ENCODE peak calls at places on chromosomes 16 and 17, in nine cellular contexts. Y is uterus, X is A549, H is heart left ventricle, N is esophagus squamous epithelium, C is lower leg skin, M is tibial nerve, S is Peyer's patch, W is H54. Z is an unnamed sample.

GRCh38 chr17:81609541-81610353 is 27.2 kb downstream of the NPLOC4 start:
- DNase-seq in H (peak; percentile 64), Y (no peak), N (no peak), C (no peak), M (no peak), S (no peak), W (no peak), X (no peak), Z (no peak)

GRCh38 chr17:37791434-37791833 is 46.6 kb upstream of the HNF1B start:
- DNase-seq in M (no peak), Y (no peak), W (no peak), H (no peak), X (peak; percentile 35), C (no peak), S (peak; percentile 74), N (no peak), Z (peak; percentile 39)

GRCh38 chr17:76124582-76125390 is 16.3 kb downstream of the FOXJ1 start:
- DNase-seq in C (no peak), Y (no peak), M (no peak), S (no peak), X (peak; percentile 76), W (no peak), H (no peak), N (no peak), Z (peak; percentile 37)

GRCh38 chr17:71084219-71084618 is 914.9 kb downstream of the KCNJ2 start:
- DNase-seq in S (peak; percentile 66), X (peak; percentile 20), C (no peak), H (no peak), Y (no peak), W (peak; percentile 10), M (peak; percentile 28), N (no peak), Z (no peak)

GRCh38 chr16:4489030-4489429 is 12.8 kb downstream of the HMOX2 start:
- DNase-seq in H (no peak), S (no peak), X (no peak), W (peak; percentile 50), C (no peak), M (no peak), Y (no peak), N (no peak), Z (no peak)

GRCh38 chr16:63241476-63241875 is 1205.2 kb upstream of the CDH8 start:
- DNase-seq in M (no peak), H (no peak), S (no peak), W (no peak), Y (no peak), C (no peak), X (no peak), N (no peak), Z (no peak)

GRCh38 chr17:35890774-35891155 is 10.6 kb upstream of the CCL5 start:
- DNase-seq in C (no peak), M (no peak), X (no peak), Y (no peak), S (peak; percentile 88), W (no peak), H (no peak), N (no peak), Z (no peak)

GRCh38 chr17:53141280-53141679 is 681.4 kb upstream of the KIF2B start:
- DNase-seq in M (no peak), X (no peak), Y (no peak), W (no peak), S (no peak), C (no peak), H (no peak), N (no peak), Z (no peak)

GRCh38 chr16:69745959-69746358 is 8.8 kb downstream of the NOB1 start:
- DNase-seq in H (no peak), C (no peak), M (no peak), N (no peak), S (no peak), Y (no peak), X (no peak), W (no peak), Z (no peak)

GRCh38 chr17:68318103-68318991 is 27.1 kb downstream of the ARSG start:
- DNase-seq in H (no peak), Y (no peak), S (no peak), N (no peak), C (no peak), W (peak; percentile 91), X (peak; percentile 43), M (no peak), Z (no peak)

GRCh38 chr17:81261582-81262336 is 22.6 kb downstream of the NDUFAF8 start:
- DNase-seq in H (no peak), W (no peak), X (no peak), M (no peak), N (no peak), S (no peak), Y (no peak), C (no peak), Z (no peak)

GRCh38 chr16:85056211-85056748 is 28.7 kb downstream of the KIAA0513 start:
- DNase-seq in M (no peak), X (no peak), C (no peak), H (no peak), N (no peak), W (no peak), S (peak; percentile 59), Y (peak; percentile 43), Z (no peak)

GRCh38 chr17:75490173-75490743 is 25.1 kb downstream of the CASKIN2 start:
- DNase-seq in H (no peak), N (no peak), Y (no peak), S (peak; percentile 79), C (no peak), M (no peak), W (no peak), X (no peak), Z (no peak)

GRCh38 chr17:81832608-81833159 is 407 bp downstream of the MCRIP1 start:
- DNase-seq in X (no peak), C (no peak), M (peak; percentile 18), H (no peak), Y (no peak), N (no peak), S (peak; percentile 61), W (no peak), Z (no peak)

DNA sequence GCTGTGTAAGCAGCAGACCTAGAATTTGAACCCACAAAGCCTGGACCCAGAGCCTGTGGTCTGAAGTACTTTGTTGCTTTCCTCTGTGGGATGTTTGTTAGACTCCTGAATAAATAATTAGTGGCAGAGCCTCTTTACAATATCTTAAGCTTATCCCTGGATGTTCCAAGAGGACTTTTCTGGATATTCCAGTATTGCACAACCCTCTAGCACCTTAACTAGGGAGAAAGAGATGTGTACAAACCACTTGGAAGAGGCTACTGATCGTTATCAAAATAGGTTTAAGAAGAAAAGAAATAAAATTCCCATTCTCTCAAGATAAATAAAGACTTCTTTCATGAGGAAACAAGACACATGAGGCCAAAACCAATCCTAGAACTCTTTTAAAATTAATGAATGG is 632.4 kb downstream of the CDH11 start:
- DNase-seq in M (no peak), X (no peak), Y (no peak), N (no peak), S (no peak), H (no peak), W (no peak), C (no peak), Z (no peak)
- TF ChIP-seq POLR2A in M (no peak), X (no peak), Y (no peak), N (no peak), S (no peak), H (no peak), W (no peak), C (no peak), Z (no peak)

DNA sequence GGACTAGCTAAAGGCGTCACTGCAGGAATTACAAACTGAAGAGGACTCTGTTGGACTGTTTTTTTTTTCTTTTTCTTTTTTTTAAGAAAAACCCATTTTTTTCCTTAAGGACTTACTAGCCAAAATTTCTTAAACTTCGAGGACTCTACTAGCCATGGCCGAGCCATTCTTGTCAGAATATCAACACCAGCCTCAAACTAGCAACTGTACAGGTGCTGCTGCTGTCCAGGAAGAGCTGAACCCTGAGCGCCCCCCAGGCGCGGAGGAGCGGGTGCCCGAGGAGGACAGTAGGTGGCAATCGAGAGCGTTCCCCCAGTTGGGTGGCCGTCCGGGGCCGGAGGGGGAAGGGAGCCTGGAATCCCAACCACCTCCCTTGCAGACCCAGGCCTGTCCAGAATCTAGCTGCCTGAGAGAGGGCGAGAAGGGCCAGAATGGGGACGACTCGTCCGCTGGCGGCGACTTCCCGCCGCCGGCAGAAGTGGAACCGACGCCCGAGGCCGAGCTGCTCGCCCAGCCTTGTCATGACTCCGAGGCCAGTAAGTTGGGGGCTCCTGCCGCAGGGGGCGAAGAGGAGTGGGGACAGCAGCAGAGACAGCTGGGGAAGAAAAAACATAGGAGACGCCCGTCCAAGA is 878 bp downstream of the HEXIM1 start:
- DNase-seq in Y (peak; percentile 87), W (no peak), N (no peak), S (peak; percentile 93), M (peak; percentile 79), C (peak; percentile 79), H (peak; percentile 91), X (peak; percentile 93), Z (peak; percentile 63)
- TF ChIP-seq POLR2A in Y (peak; percentile 35), W (peak; percentile 68), N (peak; percentile 18), S (peak; percentile 18), M (peak; percentile 12), C (no peak), H (peak; percentile 38), X (peak; percentile 53), Z (no peak)

GRCh38 chr16:89095401-89095974 is 1.8 kb downstream of the ACSF3 start:
- DNase-seq in N (no peak), Y (no peak), C (no peak), M (no peak), S (no peak), W (no peak), H (no peak), X (no peak), Z (no peak)

GRCh38 chr16:89096042-89096717 is 2.5 kb downstream of the ACSF3 start:
- DNase-seq in W (no peak), C (no peak), H (no peak), N (no peak), Y (no peak), M (no peak), X (no peak), S (no peak), Z (no peak)

GRCh38 chr16:89094252-89094901 is 725 bp downstream of the ACSF3 start:
- DNase-seq in W (peak; percentile 36), N (no peak), Y (no peak), M (no peak), S (no peak), H (no peak), X (peak; percentile 31), C (no peak), Z (no peak)

GRCh38 chr16:89092013-89092412 is 1.6 kb upstream of the ACSF3 start:
- DNase-seq in Y (no peak), N (no peak), H (peak; percentile 24), W (no peak), X (no peak), C (no peak), S (no peak), M (no peak), Z (no peak)

GRCh38 chr16:89093602-89094251 is at the start of gene ACSF3:
- DNase-seq in C (no peak), W (peak; percentile 89), N (no peak), H (peak; percentile 61), M (peak; percentile 35), X (peak; percentile 68), Y (peak; percentile 24), S (peak; percentile 81), Z (peak; percentile 92)
- TF ChIP-seq POLR2A in C (no peak), W (peak; percentile 52), N (peak; percentile 21), H (no peak), M (no peak), X (peak; percentile 43), Y (peak; percentile 13), S (peak; percentile 41), Z (no peak)

DNA sequence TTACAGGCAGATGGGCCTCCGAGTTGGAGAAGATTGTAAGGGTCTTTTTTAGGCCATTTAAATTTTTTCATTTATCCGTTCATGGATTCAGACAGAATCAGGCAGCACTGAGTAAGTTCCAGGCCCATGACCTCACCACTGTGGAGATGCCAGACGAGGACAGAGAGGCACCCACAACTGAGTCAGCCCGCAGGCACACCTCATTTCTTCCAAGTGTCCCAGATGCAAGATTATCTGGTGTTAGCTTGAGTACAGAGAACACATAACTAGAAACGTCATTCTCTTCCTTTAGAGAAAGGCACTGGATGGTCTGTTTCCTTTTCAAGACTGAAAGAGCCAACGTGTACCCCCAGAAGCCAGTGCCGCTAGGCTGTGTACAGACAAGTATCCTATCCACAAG is 16.9 kb downstream of the CLEC16A start:
- DNase-seq in M (no peak), C (no peak), S (no peak), H (peak; percentile 84), Y (no peak), X (no peak), W (peak; percentile 66), N (no peak), Z (no peak)
- TF ChIP-seq POLR2A in M (no peak), C (no peak), S (no peak), H (no peak), Y (no peak), X (no peak), W (no peak), N (no peak), Z (no peak)